ENCODE peak calls at places on chromosomes 2 and 18, in eight cellular contexts. One of them, this sample, is unnamed.

GRCh38 chr2:216833076-216833475 is 26.8 kb downstream of the TNP1 start:
- DNase-seq in body of pancreas: no peak
- DNase-seq in AG10803: no peak
- DNase-seq in GM12865: no peak
- DNase-seq in ACHN: no peak
- DNase-seq in T1000: no peak
- DNase-seq in fibroblast of villous mesenchyme: no peak
- DNase-seq in stimulated activated CD4-positive, alpha-beta T cell treated with anti-CD3 and anti-CD28 coated beads, Interleukin-15, amount 100 ng/mL, for 1 hour: no peak
- DNase-seq in this sample: no peak

GRCh38 chr2:138827426-138828054 is 47.4 kb upstream of the NXPH2 start:
- DNase-seq in body of pancreas: no peak
- DNase-seq in AG10803: peak
- DNase-seq in GM12865: peak
- DNase-seq in ACHN: peak
- DNase-seq in T1000: no peak
- DNase-seq in fibroblast of villous mesenchyme: peak
- DNase-seq in stimulated activated CD4-positive, alpha-beta T cell treated with anti-CD3 and anti-CD28 coated beads, Interleukin-15, amount 100 ng/mL, for 1 hour: no peak
- DNase-seq in this sample: peak

GRCh38 chr2:166025313-166025712 is 71.7 kb upstream of the TTC21B start:
- DNase-seq in body of pancreas: no peak
- DNase-seq in AG10803: no peak
- DNase-seq in GM12865: no peak
- DNase-seq in ACHN: no peak
- DNase-seq in T1000: no peak
- DNase-seq in fibroblast of villous mesenchyme: no peak
- DNase-seq in stimulated activated CD4-positive, alpha-beta T cell treated with anti-CD3 and anti-CD28 coated beads, Interleukin-15, amount 100 ng/mL, for 1 hour: no peak
- DNase-seq in this sample: no peak

GRCh38 chr2:235690809-235691450 is 197.1 kb downstream of the AGAP1 start:
- DNase-seq in body of pancreas: no peak
- DNase-seq in AG10803: no peak
- DNase-seq in GM12865: no peak
- DNase-seq in ACHN: no peak
- DNase-seq in T1000: no peak
- DNase-seq in fibroblast of villous mesenchyme: no peak
- DNase-seq in stimulated activated CD4-positive, alpha-beta T cell treated with anti-CD3 and anti-CD28 coated beads, Interleukin-15, amount 100 ng/mL, for 1 hour: no peak
- DNase-seq in this sample: no peak

GRCh38 chr18:11972371-11973174 is 8.7 kb upstream of the IMPA2 start:
- DNase-seq in body of pancreas: no peak
- DNase-seq in AG10803: no peak
- DNase-seq in GM12865: no peak
- DNase-seq in ACHN: no peak
- DNase-seq in T1000: no peak
- DNase-seq in fibroblast of villous mesenchyme: no peak
- DNase-seq in stimulated activated CD4-positive, alpha-beta T cell treated with anti-CD3 and anti-CD28 coated beads, Interleukin-15, amount 100 ng/mL, for 1 hour: no peak
- DNase-seq in this sample: no peak

GRCh38 chr2:53235836-53236582 is 531.6 kb upstream of the CHAC2 start:
- DNase-seq in body of pancreas: no peak
- DNase-seq in AG10803: no peak
- DNase-seq in GM12865: no peak
- DNase-seq in ACHN: peak
- DNase-seq in T1000: no peak
- DNase-seq in fibroblast of villous mesenchyme: no peak
- DNase-seq in stimulated activated CD4-positive, alpha-beta T cell treated with anti-CD3 and anti-CD28 coated beads, Interleukin-15, amount 100 ng/mL, for 1 hour: no peak
- DNase-seq in this sample: peak

GRCh38 chr18:62518460-62519375 is 4.1 kb upstream of the ZCCHC2 start:
- DNase-seq in body of pancreas: no peak
- DNase-seq in AG10803: no peak
- DNase-seq in GM12865: no peak
- DNase-seq in ACHN: no peak
- DNase-seq in T1000: no peak
- DNase-seq in fibroblast of villous mesenchyme: no peak
- DNase-seq in stimulated activated CD4-positive, alpha-beta T cell treated with anti-CD3 and anti-CD28 coated beads, Interleukin-15, amount 100 ng/mL, for 1 hour: no peak
- DNase-seq in this sample: no peak

GRCh38 chr2:29011650-29012060 is 30.6 kb downstream of the TOGARAM2 start:
- DNase-seq in body of pancreas: peak
- DNase-seq in AG10803: no peak
- DNase-seq in GM12865: peak
- DNase-seq in ACHN: no peak
- DNase-seq in T1000: no peak
- DNase-seq in fibroblast of villous mesenchyme: peak
- DNase-seq in stimulated activated CD4-positive, alpha-beta T cell treated with anti-CD3 and anti-CD28 coated beads, Interleukin-15, amount 100 ng/mL, for 1 hour: no peak
- DNase-seq in this sample: no peak

GRCh38 chr18:22687892-22688680 is 245.0 kb upstream of the RBBP8 start:
- DNase-seq in body of pancreas: no peak
- DNase-seq in AG10803: no peak
- DNase-seq in GM12865: no peak
- DNase-seq in ACHN: no peak
- DNase-seq in T1000: no peak
- DNase-seq in fibroblast of villous mesenchyme: no peak
- DNase-seq in stimulated activated CD4-positive, alpha-beta T cell treated with anti-CD3 and anti-CD28 coated beads, Interleukin-15, amount 100 ng/mL, for 1 hour: no peak
- DNase-seq in this sample: no peak

GRCh38 chr2:109260886-109261700 is 132.1 kb downstream of the SH3RF3 start:
- DNase-seq in body of pancreas: no peak
- DNase-seq in AG10803: peak
- DNase-seq in GM12865: peak
- DNase-seq in ACHN: peak
- DNase-seq in T1000: no peak
- DNase-seq in fibroblast of villous mesenchyme: peak
- DNase-seq in stimulated activated CD4-positive, alpha-beta T cell treated with anti-CD3 and anti-CD28 coated beads, Interleukin-15, amount 100 ng/mL, for 1 hour: no peak
- DNase-seq in this sample: no peak